ENCODE peak calls at places on chromosomes 2 and 18, in six cellular contexts. N is astrocyte of the spinal cord, F is foreskin fibroblast, B is AG10803, W is mammary epithelial cell, D is ovary. Y is an unnamed sample.

GRCh38 chr2:15243762-15244161 is 317.4 kb downstream of the NBAS start:
- DNase-seq in D (no peak), N (peak; percentile 48), F (peak; percentile 47), B (no peak), W (no peak), Y (peak; percentile 56)

GRCh38 chr2:230885467-230886130 is 20.9 kb downstream of the ITM2C start:
- DNase-seq in D (no peak), B (no peak), N (peak; percentile 77), W (no peak), F (peak; percentile 67), Y (peak; percentile 60)

GRCh38 chr2:53174539-53174938 is 593.1 kb upstream of the CHAC2 start:
- DNase-seq in F (no peak), D (no peak), B (no peak), N (no peak), W (no peak), Y (no peak)

GRCh38 chr2:42193722-42194187 is 24.6 kb downstream of the EML4 start:
- DNase-seq in B (no peak), W (no peak), D (no peak), F (no peak), N (peak; percentile 30), Y (peak; percentile 67)

GRCh38 chr2:85578243-85579180 is 1.1 kb downstream of the VAMP8 start:
- DNase-seq in B (no peak), N (no peak), D (no peak), W (no peak), F (peak; percentile 34), Y (peak; percentile 45)

GRCh38 chr2:26526589-26526988 is 48.7 kb upstream of the OTOF start:
- DNase-seq in B (no peak), D (no peak), N (no peak), W (peak; percentile 62), F (no peak), Y (no peak)

GRCh38 chr2:241018051-241018891 is 19.9 kb downstream of the SNED1 start:
- DNase-seq in N (no peak), B (no peak), W (peak; percentile 35), D (peak; percentile 15), F (no peak), Y (no peak)

GRCh38 chr2:31688282-31688681 is 107.5 kb upstream of the SRD5A2 start:
- DNase-seq in F (no peak), D (no peak), N (no peak), W (no peak), B (no peak), Y (no peak)

GRCh38 chr2:8623576-8623957 is 58.3 kb upstream of the ID2 start:
- DNase-seq in N (no peak), W (no peak), D (no peak), F (no peak), B (no peak), Y (no peak)

GRCh38 chr18:3265564-3266033 is 3.7 kb downstream of the MYL12B start:
- DNase-seq in F (peak; percentile 43), W (no peak), N (no peak), D (no peak), B (no peak), Y (peak; percentile 47)

GRCh38 chr2:236393581-236393980 is 129.4 kb upstream of the ASB18 start:
- DNase-seq in D (no peak), N (no peak), W (no peak), F (no peak), B (no peak), Y (no peak)

DNA sequence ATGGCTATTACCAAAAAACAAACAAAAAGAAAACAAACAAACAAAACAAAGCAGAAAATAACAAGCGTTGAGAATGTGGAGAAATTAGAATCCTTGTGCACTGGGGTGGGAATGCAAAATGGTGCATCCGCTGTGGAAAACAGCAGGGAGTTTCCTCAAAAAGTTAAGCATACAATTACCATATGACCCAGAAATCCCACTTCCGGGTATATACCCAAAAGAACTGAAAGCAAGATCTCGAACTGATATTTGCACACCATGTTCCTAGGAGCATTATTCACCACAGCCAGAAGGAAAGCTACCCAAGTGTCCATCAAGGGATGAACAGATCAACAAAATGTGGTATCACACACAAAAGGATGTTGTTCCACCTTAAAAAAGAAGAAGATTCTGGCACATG is 17.9 kb upstream of the TEX51 start:
- DNase-seq in D (no peak), F (no peak), B (no peak), N (no peak), W (no peak), Y (no peak)
- TF ChIP-seq CTCF in D (no peak), F (no peak), B (no peak), N (no peak), W (no peak), Y (no peak)

GRCh38 chr2:225660262-225661091 is 261.0 kb downstream of the NYAP2 start:
- DNase-seq in D (peak; percentile 73), B (peak; percentile 64), W (peak; percentile 48), F (peak; percentile 88), N (peak; percentile 70), Y (peak; percentile 63)
- H3K4me3 ChIP-seq in D (no peak overlapping the region), B (no peak overlapping the region), W (no peak overlapping the region), F (no peak overlapping the region), N (no peak overlapping the region), Y (no peak overlapping the region)

GRCh38 chr18:7334973-7335568 is 104.2 kb downstream of the LRRC30 start:
- DNase-seq in N (no peak), W (no peak), D (no peak), B (no peak), F (no peak), Y (no peak)

GRCh38 chr18:7325126-7325430 is 94.2 kb downstream of the LRRC30 start:
- DNase-seq in W (peak; percentile 78), F (no peak), B (no peak), N (no peak), D (no peak), Y (no peak)

GRCh38 chr18:7333163-7333562 is 102.3 kb downstream of the LRRC30 start:
- DNase-seq in W (no peak), F (no peak), B (no peak), D (no peak), N (no peak), Y (no peak)

GRCh38 chr18:7329036-7329435 is 98.1 kb downstream of the LRRC30 start:
- DNase-seq in F (no peak), B (no peak), N (no peak), W (peak; percentile 56), D (no peak), Y (no peak)

DNA sequence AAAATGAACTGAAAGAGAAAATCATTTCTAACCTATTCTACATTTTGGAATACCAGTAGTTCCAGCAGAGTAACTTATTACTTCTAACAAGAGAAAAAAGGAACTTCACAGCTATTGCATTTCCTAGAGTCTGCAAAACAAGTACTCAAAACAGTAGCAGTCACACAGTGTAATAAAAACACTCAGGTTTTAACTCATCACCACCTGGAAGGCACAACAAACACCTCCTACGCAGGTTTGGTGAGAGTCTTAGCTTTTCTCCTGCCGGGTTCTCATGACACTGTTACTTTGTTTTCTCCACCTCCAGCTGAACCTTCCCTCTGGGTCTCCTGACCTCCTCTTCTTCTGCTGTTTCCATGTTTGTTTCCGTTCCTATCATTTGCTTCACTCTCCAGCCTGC is 99.2 kb downstream of the LRRC30 start:
- DNase-seq in B (no peak), D (no peak), N (no peak), F (no peak), W (no peak), Y (no peak)
- TF ChIP-seq CTCF in B (no peak), D (no peak), N (no peak), F (no peak), W (no peak), Y (no peak)

DNA sequence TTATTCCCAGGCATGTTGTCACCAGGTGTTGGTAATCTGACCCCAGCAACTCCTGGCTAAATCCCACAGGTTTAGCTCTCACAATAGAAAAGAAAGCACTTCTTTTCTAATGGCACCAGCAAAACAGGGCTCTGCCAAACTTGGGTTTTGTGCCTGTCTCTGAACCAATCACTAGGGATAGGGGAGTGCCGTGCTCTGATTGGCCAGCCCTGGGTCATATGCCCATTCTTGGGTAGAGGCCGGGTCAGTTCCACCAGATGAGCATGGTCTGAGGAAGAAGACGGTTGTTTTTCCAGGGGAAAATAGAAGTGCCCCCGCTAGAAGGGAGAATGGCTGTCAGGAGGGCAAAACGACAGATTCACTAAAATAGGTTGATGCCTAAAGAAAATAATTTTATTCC is 14.7 kb downstream of the CDK15 start:
- DNase-seq in B (no peak), F (no peak), D (no peak), W (no peak), N (no peak), Y (no peak)
- H3K4me3 ChIP-seq in B (no peak overlapping the region), F (no peak overlapping the region), D (no peak overlapping the region), W (no peak overlapping the region), N (no peak overlapping the region), Y (no peak overlapping the region)

DNA sequence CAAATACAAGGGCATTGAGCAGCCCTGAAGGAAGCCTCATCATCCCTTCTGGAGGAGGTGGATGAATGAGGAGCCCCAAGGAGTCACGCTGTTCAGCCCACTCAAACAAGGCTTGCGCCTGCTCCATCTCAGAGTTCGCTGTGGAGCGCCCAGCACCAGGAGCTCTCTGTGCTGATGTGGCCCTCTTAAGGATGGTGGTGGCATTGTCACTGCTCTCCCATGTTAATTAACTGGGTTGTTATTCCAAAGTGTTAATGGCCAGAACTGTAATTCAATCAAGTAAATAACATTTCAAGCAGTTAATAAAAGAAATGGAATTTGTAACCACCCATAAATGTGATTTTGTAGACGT is 726.0 kb upstream of the RAB6C start:
- DNase-seq in B (no peak), D (no peak), W (no peak), F (no peak), N (no peak), Y (no peak)
- TF ChIP-seq CTCF in B (peak; percentile 25), D (no peak), W (peak; percentile 49), F (no peak), N (peak; percentile 1), Y (no peak)

DNA sequence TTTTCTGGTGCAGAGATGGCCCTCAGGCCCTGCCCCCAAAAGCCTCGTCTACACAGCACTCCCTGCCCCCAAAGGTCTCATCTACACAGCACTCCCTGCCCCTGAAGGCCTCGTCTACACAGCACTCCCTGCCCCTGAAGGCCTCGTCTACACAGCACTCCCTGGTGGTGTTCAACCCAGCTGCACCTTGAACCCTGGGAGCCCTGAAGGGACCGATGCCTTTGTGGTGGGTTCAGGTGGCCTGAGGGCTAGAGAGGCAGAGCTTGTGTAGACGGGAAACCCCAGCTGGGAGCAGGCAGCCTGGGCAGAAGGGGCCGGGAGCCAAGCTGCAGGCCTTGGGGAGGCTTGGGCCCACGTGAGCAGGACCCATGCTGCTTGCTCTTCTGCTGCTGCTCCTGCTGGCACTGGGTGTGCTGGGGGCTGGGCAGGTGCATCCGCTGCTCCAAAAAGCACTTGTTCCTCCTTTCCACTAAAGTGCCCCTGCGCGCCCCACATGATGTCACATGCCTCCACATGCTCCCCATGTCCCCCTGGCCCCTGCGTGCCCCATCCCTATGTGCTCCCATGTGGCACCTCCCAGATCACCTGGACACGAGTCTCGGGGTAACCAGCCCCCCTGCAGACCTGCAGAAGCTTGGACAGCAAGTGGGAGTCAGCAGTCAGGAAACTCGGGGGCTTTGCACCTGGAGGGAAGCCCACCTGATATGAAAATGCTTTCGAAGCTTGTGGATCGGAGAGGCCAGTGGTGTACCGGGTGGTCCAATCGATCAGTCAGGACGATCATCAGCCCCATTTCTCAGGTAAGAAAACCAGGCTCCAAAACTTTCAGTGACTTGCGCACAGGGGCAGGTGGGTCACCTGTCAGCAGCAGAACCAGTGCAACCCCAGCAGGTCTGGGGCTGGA is 94.9 kb upstream of the CTDP1 start:
- DNase-seq in N (no peak), B (no peak), F (no peak), D (peak; percentile 39), W (no peak), Y (no peak)
- H3K4me3 ChIP-seq in N (no peak overlapping the region), B (no peak overlapping the region), F (no peak overlapping the region), D (no peak overlapping the region), W (no peak overlapping the region), Y (no peak overlapping the region)

Y was measured in fibroblast of villous mesenchyme.